ENCODE peak calls at places on chromosomes 11 and 22, in six cellular contexts. Z is frontal cortex, J is GM23248, X is NCI-H1105 treated with DMSO at 0.1 percent for 48 hours, U is HAP-1, N is aorta. T is an unnamed sample.

GRCh38 chr11:27183672-27184457 is 143.2 kb downstream of the BBOX1 start:
- DNase-seq in Z (peak; percentile 28), J (peak; percentile 86), X (peak; percentile 73), U (peak; percentile 73), N (peak; percentile 50), T (peak; percentile 71)

GRCh38 chr11:17384002-17384511 is 4.4 kb downstream of the KCNJ11 start:
- DNase-seq in Z (no peak), J (peak; percentile 85), X (peak; percentile 77), U (peak; percentile 73), N (peak; percentile 89), T (peak; percentile 85)

GRCh38 chr11:45847908-45848316 is 637 bp downstream of the CRY2 start:
- DNase-seq in Z (no peak), J (peak; percentile 82), X (peak; percentile 25), U (no peak), N (peak; percentile 65), T (peak; percentile 39)

GRCh38 chr11:1341928-1342524 is 32.6 kb upstream of the TOLLIP start:
- DNase-seq in Z (no peak), J (peak; percentile 65), X (no peak), U (no peak), N (no peak), T (no peak)

GRCh38 chr11:125062931-125063428 is at the start of gene SLC37A2:
- DNase-seq in Z (peak; percentile 79), J (peak; percentile 79), X (peak; percentile 37), U (peak; percentile 13), N (peak; percentile 87), T (no peak)

GRCh38 chr22:21642584-21643448 is 714 bp downstream of the SDF2L1 start:
- DNase-seq in Z (no peak), J (peak; percentile 84), X (peak; percentile 61), U (peak; percentile 77), N (peak; percentile 66), T (peak; percentile 75)

GRCh38 chr22:36221799-36222751 is 17.3 kb downstream of the APOL2 start:
- DNase-seq in Z (no peak), J (peak; percentile 55), X (peak; percentile 52), U (peak; percentile 52), N (no peak), T (peak; percentile 16)

GRCh38 chr11:14499178-14499559 is 442 bp downstream of the COPB1 start:
- DNase-seq in Z (peak; percentile 22), J (peak; percentile 58), X (no peak), U (peak; percentile 15), N (peak; percentile 55), T (no peak)

GRCh38 chr11:124919836-124920755 is 1.0 kb downstream of the HEPN1 start:
- DNase-seq in Z (no peak), J (no peak), X (no peak), U (no peak), N (no peak), T (no peak)